ENCODE peak calls at places on chromosomes 11 and 22, in eight cellular contexts. One of them, this sample, is unnamed.

GRCh38 chr11:119029340-119030028 is 1.2 kb downstream of the SLC37A4 start:
- DNase-seq in fibroblast of gingiva: no peak
- DNase-seq in AG09309: no peak
- DNase-seq in testis: peak; percentile 63
- DNase-seq in HT-29: peak; percentile 93
- DNase-seq in stimulated activated naive CD8-positive, alpha-beta T cell treated with anti-CD3 and anti-CD28 coated beads, Interleukin-15, Interleukin-2, amounts not matched to agents 100 U/mL and 50 U/mL, for 24 hours: peak; percentile 42
- DNase-seq in stimulated activated CD8-positive, alpha-beta memory T cell treated with anti-CD3 and anti-CD28 coated beads, Interleukin-12 subunit alpha, Interleukin-12 subunit beta, amount 100 ng/mL, for 1 hour: no peak
- DNase-seq in amygdala: peak; percentile 12
- DNase-seq in this sample: no peak

GRCh38 chr11:119910056-119910455 is 181.1 kb upstream of the NECTIN1 start:
- DNase-seq in amygdala: no peak
- DNase-seq in stimulated activated CD8-positive, alpha-beta memory T cell treated with anti-CD3 and anti-CD28 coated beads, Interleukin-12 subunit alpha, Interleukin-12 subunit beta, amount 100 ng/mL, for 1 hour: no peak
- DNase-seq in testis: no peak
- DNase-seq in AG09309: no peak
- DNase-seq in HT-29: no peak
- DNase-seq in stimulated activated naive CD8-positive, alpha-beta T cell treated with anti-CD3 and anti-CD28 coated beads, Interleukin-15, Interleukin-2, amounts not matched to agents 100 U/mL and 50 U/mL, for 24 hours: no peak
- DNase-seq in fibroblast of gingiva: no peak
- DNase-seq in this sample: no peak

GRCh38 chr11:23725752-23726151 is 771.1 kb upstream of the LUZP2 start:
- DNase-seq in amygdala: no peak
- DNase-seq in stimulated activated CD8-positive, alpha-beta memory T cell treated with anti-CD3 and anti-CD28 coated beads, Interleukin-12 subunit alpha, Interleukin-12 subunit beta, amount 100 ng/mL, for 1 hour: no peak
- DNase-seq in AG09309: peak; percentile 7
- DNase-seq in HT-29: no peak
- DNase-seq in stimulated activated naive CD8-positive, alpha-beta T cell treated with anti-CD3 and anti-CD28 coated beads, Interleukin-15, Interleukin-2, amounts not matched to agents 100 U/mL and 50 U/mL, for 24 hours: no peak
- DNase-seq in fibroblast of gingiva: peak; percentile 15
- DNase-seq in testis: no peak
- DNase-seq in this sample: no peak

GRCh38 chr11:68150029-68150428 is 28.8 kb upstream of the CHKA start:
- DNase-seq in AG09309: no peak
- DNase-seq in amygdala: no peak
- DNase-seq in fibroblast of gingiva: peak; percentile 14
- DNase-seq in testis: no peak
- DNase-seq in stimulated activated naive CD8-positive, alpha-beta T cell treated with anti-CD3 and anti-CD28 coated beads, Interleukin-15, Interleukin-2, amounts not matched to agents 100 U/mL and 50 U/mL, for 24 hours: no peak
- DNase-seq in HT-29: no peak
- DNase-seq in stimulated activated CD8-positive, alpha-beta memory T cell treated with anti-CD3 and anti-CD28 coated beads, Interleukin-12 subunit alpha, Interleukin-12 subunit beta, amount 100 ng/mL, for 1 hour: no peak
- DNase-seq in this sample: no peak

GRCh38 chr11:35617687-35618496 is at the start of gene FJX1:
- DNase-seq in stimulated activated naive CD8-positive, alpha-beta T cell treated with anti-CD3 and anti-CD28 coated beads, Interleukin-15, Interleukin-2, amounts not matched to agents 100 U/mL and 50 U/mL, for 24 hours: peak; percentile 26
- DNase-seq in amygdala: peak; percentile 61
- DNase-seq in HT-29: peak; percentile 43
- DNase-seq in stimulated activated CD8-positive, alpha-beta memory T cell treated with anti-CD3 and anti-CD28 coated beads, Interleukin-12 subunit alpha, Interleukin-12 subunit beta, amount 100 ng/mL, for 1 hour: no peak
- DNase-seq in fibroblast of gingiva: peak; percentile 80
- DNase-seq in testis: peak; percentile 66
- DNase-seq in AG09309: peak; percentile 64
- DNase-seq in this sample: peak; percentile 67

GRCh38 chr11:120068114-120068573 is 69.8 kb downstream of the TRIM29 start:
- DNase-seq in AG09309: no peak
- DNase-seq in amygdala: no peak
- DNase-seq in HT-29: no peak
- DNase-seq in stimulated activated CD8-positive, alpha-beta memory T cell treated with anti-CD3 and anti-CD28 coated beads, Interleukin-12 subunit alpha, Interleukin-12 subunit beta, amount 100 ng/mL, for 1 hour: no peak
- DNase-seq in fibroblast of gingiva: no peak
- DNase-seq in testis: no peak
- DNase-seq in stimulated activated naive CD8-positive, alpha-beta T cell treated with anti-CD3 and anti-CD28 coated beads, Interleukin-15, Interleukin-2, amounts not matched to agents 100 U/mL and 50 U/mL, for 24 hours: no peak
- DNase-seq in this sample: no peak

GRCh38 chr22:40036591-40037225 is 42.0 kb downstream of the FAM83F start:
- DNase-seq in amygdala: peak; percentile 29
- DNase-seq in testis: peak; percentile 75
- DNase-seq in fibroblast of gingiva: peak; percentile 68
- DNase-seq in stimulated activated CD8-positive, alpha-beta memory T cell treated with anti-CD3 and anti-CD28 coated beads, Interleukin-12 subunit alpha, Interleukin-12 subunit beta, amount 100 ng/mL, for 1 hour: no peak
- DNase-seq in stimulated activated naive CD8-positive, alpha-beta T cell treated with anti-CD3 and anti-CD28 coated beads, Interleukin-15, Interleukin-2, amounts not matched to agents 100 U/mL and 50 U/mL, for 24 hours: peak; percentile 58
- DNase-seq in HT-29: peak; percentile 64
- DNase-seq in AG09309: peak; percentile 20
- DNase-seq in this sample: peak; percentile 80

GRCh38 chr22:22810018-22810427 is 77.6 kb upstream of the IGLL5 start:
- DNase-seq in AG09309: no peak
- DNase-seq in HT-29: no peak
- DNase-seq in stimulated activated CD8-positive, alpha-beta memory T cell treated with anti-CD3 and anti-CD28 coated beads, Interleukin-12 subunit alpha, Interleukin-12 subunit beta, amount 100 ng/mL, for 1 hour: peak; percentile 47
- DNase-seq in amygdala: peak; percentile 24
- DNase-seq in fibroblast of gingiva: peak; percentile 14
- DNase-seq in stimulated activated naive CD8-positive, alpha-beta T cell treated with anti-CD3 and anti-CD28 coated beads, Interleukin-15, Interleukin-2, amounts not matched to agents 100 U/mL and 50 U/mL, for 24 hours: peak; percentile 83
- DNase-seq in testis: peak; percentile 54
- DNase-seq in this sample: peak; percentile 50

GRCh38 chr11:72580648-72580950 is 93.6 kb downstream of the PDE2A start:
- DNase-seq in testis: no peak
- DNase-seq in amygdala: no peak
- DNase-seq in AG09309: no peak
- DNase-seq in stimulated activated naive CD8-positive, alpha-beta T cell treated with anti-CD3 and anti-CD28 coated beads, Interleukin-15, Interleukin-2, amounts not matched to agents 100 U/mL and 50 U/mL, for 24 hours: no peak
- DNase-seq in stimulated activated CD8-positive, alpha-beta memory T cell treated with anti-CD3 and anti-CD28 coated beads, Interleukin-12 subunit alpha, Interleukin-12 subunit beta, amount 100 ng/mL, for 1 hour: no peak
- DNase-seq in fibroblast of gingiva: no peak
- DNase-seq in HT-29: no peak
- DNase-seq in this sample: no peak

GRCh38 chr22:28909375-28909774 is 26.0 kb downstream of the ZNRF3 start:
- DNase-seq in testis: peak; percentile 75
- DNase-seq in stimulated activated naive CD8-positive, alpha-beta T cell treated with anti-CD3 and anti-CD28 coated beads, Interleukin-15, Interleukin-2, amounts not matched to agents 100 U/mL and 50 U/mL, for 24 hours: peak; percentile 76
- DNase-seq in AG09309: no peak
- DNase-seq in fibroblast of gingiva: no peak
- DNase-seq in amygdala: no peak
- DNase-seq in HT-29: no peak
- DNase-seq in stimulated activated CD8-positive, alpha-beta memory T cell treated with anti-CD3 and anti-CD28 coated beads, Interleukin-12 subunit alpha, Interleukin-12 subunit beta, amount 100 ng/mL, for 1 hour: no peak
- DNase-seq in this sample: no peak

GRCh38 chr11:65616575-65617001 is 1.0 kb downstream of the PCNX3 start:
- DNase-seq in HT-29: no peak
- DNase-seq in stimulated activated naive CD8-positive, alpha-beta T cell treated with anti-CD3 and anti-CD28 coated beads, Interleukin-15, Interleukin-2, amounts not matched to agents 100 U/mL and 50 U/mL, for 24 hours: peak; percentile 38
- DNase-seq in amygdala: no peak
- DNase-seq in testis: no peak
- DNase-seq in AG09309: no peak
- DNase-seq in stimulated activated CD8-positive, alpha-beta memory T cell treated with anti-CD3 and anti-CD28 coated beads, Interleukin-12 subunit alpha, Interleukin-12 subunit beta, amount 100 ng/mL, for 1 hour: no peak
- DNase-seq in fibroblast of gingiva: no peak
- DNase-seq in this sample: no peak

GRCh38 chr11:19880088-19880345 is 167.4 kb downstream of the NAV2 start:
- DNase-seq in AG09309: no peak
- DNase-seq in testis: no peak
- DNase-seq in HT-29: no peak
- DNase-seq in amygdala: no peak
- DNase-seq in fibroblast of gingiva: no peak
- DNase-seq in stimulated activated naive CD8-positive, alpha-beta T cell treated with anti-CD3 and anti-CD28 coated beads, Interleukin-15, Interleukin-2, amounts not matched to agents 100 U/mL and 50 U/mL, for 24 hours: no peak
- DNase-seq in stimulated activated CD8-positive, alpha-beta memory T cell treated with anti-CD3 and anti-CD28 coated beads, Interleukin-12 subunit alpha, Interleukin-12 subunit beta, amount 100 ng/mL, for 1 hour: no peak
- DNase-seq in this sample: no peak

GRCh38 chr22:42190274-42190673 is 59.7 kb upstream of the CYP2D6 start:
- DNase-seq in amygdala: no peak
- DNase-seq in stimulated activated naive CD8-positive, alpha-beta T cell treated with anti-CD3 and anti-CD28 coated beads, Interleukin-15, Interleukin-2, amounts not matched to agents 100 U/mL and 50 U/mL, for 24 hours: no peak
- DNase-seq in fibroblast of gingiva: peak; percentile 18
- DNase-seq in stimulated activated CD8-positive, alpha-beta memory T cell treated with anti-CD3 and anti-CD28 coated beads, Interleukin-12 subunit alpha, Interleukin-12 subunit beta, amount 100 ng/mL, for 1 hour: no peak
- DNase-seq in testis: no peak
- DNase-seq in AG09309: no peak
- DNase-seq in HT-29: no peak
- DNase-seq in this sample: peak; percentile 17

GRCh38 chr22:39493759-39494158 is 8.3 kb upstream of the MIEF1 start:
- DNase-seq in AG09309: peak; percentile 54
- DNase-seq in stimulated activated naive CD8-positive, alpha-beta T cell treated with anti-CD3 and anti-CD28 coated beads, Interleukin-15, Interleukin-2, amounts not matched to agents 100 U/mL and 50 U/mL, for 24 hours: no peak
- DNase-seq in HT-29: no peak
- DNase-seq in amygdala: no peak
- DNase-seq in fibroblast of gingiva: peak; percentile 67
- DNase-seq in stimulated activated CD8-positive, alpha-beta memory T cell treated with anti-CD3 and anti-CD28 coated beads, Interleukin-12 subunit alpha, Interleukin-12 subunit beta, amount 100 ng/mL, for 1 hour: no peak
- DNase-seq in testis: no peak
- DNase-seq in this sample: no peak

GRCh38 chr11:17267576-17267975 is 9.0 kb upstream of the NUCB2 start:
- DNase-seq in testis: no peak
- DNase-seq in fibroblast of gingiva: no peak
- DNase-seq in stimulated activated CD8-positive, alpha-beta memory T cell treated with anti-CD3 and anti-CD28 coated beads, Interleukin-12 subunit alpha, Interleukin-12 subunit beta, amount 100 ng/mL, for 1 hour: no peak
- DNase-seq in AG09309: no peak
- DNase-seq in amygdala: no peak
- DNase-seq in HT-29: no peak
- DNase-seq in stimulated activated naive CD8-positive, alpha-beta T cell treated with anti-CD3 and anti-CD28 coated beads, Interleukin-15, Interleukin-2, amounts not matched to agents 100 U/mL and 50 U/mL, for 24 hours: no peak
- DNase-seq in this sample: no peak

GRCh38 chr22:25827415-25827814 is 85.4 kb downstream of the MYO18B start:
- DNase-seq in AG09309: no peak
- DNase-seq in amygdala: peak; percentile 16
- DNase-seq in stimulated activated CD8-positive, alpha-beta memory T cell treated with anti-CD3 and anti-CD28 coated beads, Interleukin-12 subunit alpha, Interleukin-12 subunit beta, amount 100 ng/mL, for 1 hour: no peak
- DNase-seq in stimulated activated naive CD8-positive, alpha-beta T cell treated with anti-CD3 and anti-CD28 coated beads, Interleukin-15, Interleukin-2, amounts not matched to agents 100 U/mL and 50 U/mL, for 24 hours: no peak
- DNase-seq in testis: no peak
- DNase-seq in HT-29: no peak
- DNase-seq in fibroblast of gingiva: no peak
- DNase-seq in this sample: no peak

GRCh38 chr22:47990486-47990885 is 1228.0 kb downstream of the TBC1D22A start:
- DNase-seq in amygdala: no peak
- DNase-seq in fibroblast of gingiva: no peak
- DNase-seq in stimulated activated CD8-positive, alpha-beta memory T cell treated with anti-CD3 and anti-CD28 coated beads, Interleukin-12 subunit alpha, Interleukin-12 subunit beta, amount 100 ng/mL, for 1 hour: no peak
- DNase-seq in stimulated activated naive CD8-positive, alpha-beta T cell treated with anti-CD3 and anti-CD28 coated beads, Interleukin-15, Interleukin-2, amounts not matched to agents 100 U/mL and 50 U/mL, for 24 hours: no peak
- DNase-seq in HT-29: no peak
- DNase-seq in AG09309: no peak
- DNase-seq in testis: no peak
- DNase-seq in this sample: no peak

GRCh38 chr11:2295971-2296912 is 5.5 kb downstream of the C11orf21 start:
- DNase-seq in testis: peak; percentile 10
- DNase-seq in amygdala: no peak
- DNase-seq in stimulated activated CD8-positive, alpha-beta memory T cell treated with anti-CD3 and anti-CD28 coated beads, Interleukin-12 subunit alpha, Interleukin-12 subunit beta, amount 100 ng/mL, for 1 hour: no peak
- DNase-seq in AG09309: no peak
- DNase-seq in fibroblast of gingiva: no peak
- DNase-seq in stimulated activated naive CD8-positive, alpha-beta T cell treated with anti-CD3 and anti-CD28 coated beads, Interleukin-15, Interleukin-2, amounts not matched to agents 100 U/mL and 50 U/mL, for 24 hours: no peak
- DNase-seq in HT-29: no peak
- DNase-seq in this sample: peak; percentile 5

GRCh38 chr11:70700453-70700852 is 302.1 kb downstream of the CTTN start:
- DNase-seq in stimulated activated naive CD8-positive, alpha-beta T cell treated with anti-CD3 and anti-CD28 coated beads, Interleukin-15, Interleukin-2, amounts not matched to agents 100 U/mL and 50 U/mL, for 24 hours: no peak
- DNase-seq in stimulated activated CD8-positive, alpha-beta memory T cell treated with anti-CD3 and anti-CD28 coated beads, Interleukin-12 subunit alpha, Interleukin-12 subunit beta, amount 100 ng/mL, for 1 hour: no peak
- DNase-seq in fibroblast of gingiva: no peak
- DNase-seq in testis: no peak
- DNase-seq in AG09309: no peak
- DNase-seq in amygdala: no peak
- DNase-seq in HT-29: no peak
- DNase-seq in this sample: no peak

GRCh38 chr22:45224988-45225731 is 15.5 kb downstream of the KIAA0930 start:
- DNase-seq in HT-29: no peak
- DNase-seq in amygdala: peak; percentile 80
- DNase-seq in stimulated activated naive CD8-positive, alpha-beta T cell treated with anti-CD3 and anti-CD28 coated beads, Interleukin-15, Interleukin-2, amounts not matched to agents 100 U/mL and 50 U/mL, for 24 hours: no peak
- DNase-seq in stimulated activated CD8-positive, alpha-beta memory T cell treated with anti-CD3 and anti-CD28 coated beads, Interleukin-12 subunit alpha, Interleukin-12 subunit beta, amount 100 ng/mL, for 1 hour: no peak
- DNase-seq in AG09309: no peak
- DNase-seq in testis: no peak
- DNase-seq in fibroblast of gingiva: no peak
- DNase-seq in this sample: no peak

GRCh38 chr11:75261902-75262361 is 21.4 kb downstream of the TPBGL start:
- DNase-seq in stimulated activated naive CD8-positive, alpha-beta T cell treated with anti-CD3 and anti-CD28 coated beads, Interleukin-15, Interleukin-2, amounts not matched to agents 100 U/mL and 50 U/mL, for 24 hours: no peak
- DNase-seq in testis: no peak
- DNase-seq in amygdala: no peak
- DNase-seq in fibroblast of gingiva: no peak
- DNase-seq in AG09309: no peak
- DNase-seq in stimulated activated CD8-positive, alpha-beta memory T cell treated with anti-CD3 and anti-CD28 coated beads, Interleukin-12 subunit alpha, Interleukin-12 subunit beta, amount 100 ng/mL, for 1 hour: no peak
- DNase-seq in HT-29: no peak
- DNase-seq in this sample: no peak

GRCh38 chr22:39110631-39111561 is 13.9 kb downstream of the APOBEC3H start:
- DNase-seq in AG09309: no peak
- DNase-seq in testis: no peak
- DNase-seq in fibroblast of gingiva: no peak
- DNase-seq in stimulated activated CD8-positive, alpha-beta memory T cell treated with anti-CD3 and anti-CD28 coated beads, Interleukin-12 subunit alpha, Interleukin-12 subunit beta, amount 100 ng/mL, for 1 hour: no peak
- DNase-seq in stimulated activated naive CD8-positive, alpha-beta T cell treated with anti-CD3 and anti-CD28 coated beads, Interleukin-15, Interleukin-2, amounts not matched to agents 100 U/mL and 50 U/mL, for 24 hours: no peak
- DNase-seq in amygdala: no peak
- DNase-seq in HT-29: peak; percentile 20
- DNase-seq in this sample: no peak

GRCh38 chr11:71425851-71426250 is 22.3 kb downstream of the DHCR7 start:
- DNase-seq in AG09309: no peak
- DNase-seq in fibroblast of gingiva: no peak
- DNase-seq in stimulated activated CD8-positive, alpha-beta memory T cell treated with anti-CD3 and anti-CD28 coated beads, Interleukin-12 subunit alpha, Interleukin-12 subunit beta, amount 100 ng/mL, for 1 hour: no peak
- DNase-seq in stimulated activated naive CD8-positive, alpha-beta T cell treated with anti-CD3 and anti-CD28 coated beads, Interleukin-15, Interleukin-2, amounts not matched to agents 100 U/mL and 50 U/mL, for 24 hours: peak; percentile 14
- DNase-seq in HT-29: no peak
- DNase-seq in testis: no peak
- DNase-seq in amygdala: no peak
- DNase-seq in this sample: no peak

GRCh38 chr22:42328130-42328821 is 57.8 kb upstream of the TCF20 start:
- DNase-seq in stimulated activated CD8-positive, alpha-beta memory T cell treated with anti-CD3 and anti-CD28 coated beads, Interleukin-12 subunit alpha, Interleukin-12 subunit beta, amount 100 ng/mL, for 1 hour: no peak
- DNase-seq in stimulated activated naive CD8-positive, alpha-beta T cell treated with anti-CD3 and anti-CD28 coated beads, Interleukin-15, Interleukin-2, amounts not matched to agents 100 U/mL and 50 U/mL, for 24 hours: peak; percentile 25
- DNase-seq in AG09309: no peak
- DNase-seq in HT-29: no peak
- DNase-seq in fibroblast of gingiva: no peak
- DNase-seq in amygdala: no peak
- DNase-seq in testis: no peak
- DNase-seq in this sample: no peak

GRCh38 chr11:117834838-117835443 is 10.4 kb upstream of the FXYD2 start:
- DNase-seq in testis: peak; percentile 12
- DNase-seq in stimulated activated CD8-positive, alpha-beta memory T cell treated with anti-CD3 and anti-CD28 coated beads, Interleukin-12 subunit alpha, Interleukin-12 subunit beta, amount 100 ng/mL, for 1 hour: no peak
- DNase-seq in HT-29: no peak
- DNase-seq in stimulated activated naive CD8-positive, alpha-beta T cell treated with anti-CD3 and anti-CD28 coated beads, Interleukin-15, Interleukin-2, amounts not matched to agents 100 U/mL and 50 U/mL, for 24 hours: no peak
- DNase-seq in amygdala: no peak
- DNase-seq in fibroblast of gingiva: no peak
- DNase-seq in AG09309: no peak
- DNase-seq in this sample: no peak

GRCh38 chr11:46352063-46352841 is 5.0 kb downstream of the DGKZ start:
- DNase-seq in fibroblast of gingiva: no peak
- DNase-seq in amygdala: no peak
- DNase-seq in HT-29: peak; percentile 51
- DNase-seq in stimulated activated CD8-positive, alpha-beta memory T cell treated with anti-CD3 and anti-CD28 coated beads, Interleukin-12 subunit alpha, Interleukin-12 subunit beta, amount 100 ng/mL, for 1 hour: peak; percentile 64
- DNase-seq in testis: peak; percentile 82
- DNase-seq in stimulated activated naive CD8-positive, alpha-beta T cell treated with anti-CD3 and anti-CD28 coated beads, Interleukin-15, Interleukin-2, amounts not matched to agents 100 U/mL and 50 U/mL, for 24 hours: peak; percentile 79
- DNase-seq in AG09309: no peak
- DNase-seq in this sample: peak; percentile 63

GRCh38 chr22:18065256-18065655 is 12.5 kb upstream of the PEX26 start:
- DNase-seq in stimulated activated CD8-positive, alpha-beta memory T cell treated with anti-CD3 and anti-CD28 coated beads, Interleukin-12 subunit alpha, Interleukin-12 subunit beta, amount 100 ng/mL, for 1 hour: no peak
- DNase-seq in testis: no peak
- DNase-seq in HT-29: no peak
- DNase-seq in amygdala: no peak
- DNase-seq in AG09309: no peak
- DNase-seq in stimulated activated naive CD8-positive, alpha-beta T cell treated with anti-CD3 and anti-CD28 coated beads, Interleukin-15, Interleukin-2, amounts not matched to agents 100 U/mL and 50 U/mL, for 24 hours: no peak
- DNase-seq in fibroblast of gingiva: no peak
- DNase-seq in this sample: no peak

GRCh38 chr22:46563381-46564083 is 26.1 kb upstream of the CELSR1 start:
- DNase-seq in AG09309: no peak
- DNase-seq in fibroblast of gingiva: peak; percentile 26
- DNase-seq in HT-29: peak; percentile 77
- DNase-seq in amygdala: no peak
- DNase-seq in stimulated activated CD8-positive, alpha-beta memory T cell treated with anti-CD3 and anti-CD28 coated beads, Interleukin-12 subunit alpha, Interleukin-12 subunit beta, amount 100 ng/mL, for 1 hour: peak; percentile 65
- DNase-seq in testis: peak; percentile 82
- DNase-seq in stimulated activated naive CD8-positive, alpha-beta T cell treated with anti-CD3 and anti-CD28 coated beads, Interleukin-15, Interleukin-2, amounts not matched to agents 100 U/mL and 50 U/mL, for 24 hours: peak; percentile 90
- DNase-seq in this sample: peak; percentile 89

This sample was measured in adrenal gland.